ENCODE peak calls at places on chromosomes 7 and 10, in five cellular contexts. N, E, C, F and J are unnamed samples.

GRCh38 chr10:3467052-3467906 is 294.7 kb upstream of the PITRM1 start:
- DNase-seq in C (no peak), N (peak; percentile 73), E (peak; percentile 65), F (peak; percentile 84), J (peak; percentile 56)

GRCh38 chr7:77439572-77439971 is 23.4 kb upstream of the GSAP start:
- DNase-seq in C (no peak), F (peak; percentile 73), E (no peak), N (peak; percentile 37), J (peak; percentile 32)

GRCh38 chr7:2802504-2803341 is 41.4 kb downstream of the GNA12 start:
- DNase-seq in F (peak; percentile 65), C (no peak), E (no peak), N (no peak), J (no peak)

GRCh38 chr7:124032369-124033092 is at the start of gene TMEM229A:
- DNase-seq in C (peak; percentile 57), E (peak; percentile 13), N (peak; percentile 42), F (peak; percentile 68), J (peak; percentile 59)

GRCh38 chr7:41399171-41399570 is 303.7 kb downstream of the INHBA start:
- DNase-seq in E (no peak), C (no peak), F (no peak), N (no peak), J (no peak)

GRCh38 chr10:131928248-131929095 is 27.7 kb downstream of the PPP2R2D start:
- DNase-seq in E (no peak), F (peak; percentile 70), N (no peak), C (no peak), J (no peak)

GRCh38 chr10:114902151-114902550 is 35.8 kb upstream of the TRUB1 start:
- DNase-seq in N (no peak), C (no peak), F (no peak), E (no peak), J (no peak)

GRCh38 chr10:78465456-78465855 is 431.8 kb downstream of the RPS24 start:
- DNase-seq in E (no peak), C (no peak), F (no peak), N (no peak), J (no peak)

GRCh38 chr7:99949645-99950228 is 20.3 kb upstream of the GJC3 start:
- DNase-seq in F (no peak), C (no peak), N (no peak), E (no peak), J (no peak)

GRCh38 chr10:69801094-69801433 is 642 bp upstream of the COL13A1 start:
- DNase-seq in E (no peak), C (peak; percentile 33), N (peak; percentile 55), F (peak; percentile 73), J (peak; percentile 44)

GRCh38 chr10:17181751-17182150 is 19.7 kb downstream of the TRDMT1 start:
- DNase-seq in F (peak; percentile 72), N (no peak), C (no peak), E (no peak), J (no peak)

GRCh38 chr10:61942997-61943457 is 41.5 kb downstream of the ARID5B start:
- DNase-seq in C (no peak), N (no peak), F (no peak), E (no peak), J (no peak)

GRCh38 chr10:124997246-124997790 is 55.4 kb downstream of the ZRANB1 start:
- DNase-seq in N (peak; percentile 4), F (no peak), C (no peak), E (peak; percentile 8), J (no peak)

GRCh38 chr7:129952164-129952652 is 552 bp downstream of the UBE2H start:
- DNase-seq in E (peak; percentile 42), F (peak; percentile 81), C (no peak), N (peak; percentile 70), J (peak; percentile 67)

DNA sequence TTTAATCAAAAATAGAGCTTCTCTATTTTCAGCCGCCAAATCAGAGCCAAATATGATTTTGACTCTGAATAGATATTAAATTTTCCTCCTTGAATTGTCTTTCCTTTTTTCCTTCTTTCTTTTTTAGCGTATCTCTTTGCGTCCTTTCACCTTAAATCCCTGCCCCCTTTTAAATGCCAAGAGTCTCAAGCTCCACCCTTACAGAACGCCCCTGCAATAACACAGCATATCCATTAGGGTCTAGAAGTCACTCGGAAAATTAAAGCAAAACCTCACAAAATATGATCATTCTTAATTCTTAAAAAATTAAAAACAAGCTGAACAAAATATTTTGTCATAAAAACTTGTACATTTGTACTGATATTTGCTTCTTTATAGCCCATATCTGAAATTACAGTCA is 51.3 kb upstream of the GRM8 start:
- DNase-seq in E (no peak), N (no peak), F (no peak), C (no peak), J (no peak)
- H3K9me3 ChIP-seq in E (no peaks in the 10 kb centered on the region), N (no peaks in the 10 kb centered on the region), F (no peaks in the 10 kb centered on the region), C (no peaks in the 10 kb centered on the region), J (no peaks in the 10 kb centered on the region)

GRCh38 chr7:27100601-27101187 is 1.8 kb downstream of the HOXA2 start:
- DNase-seq in E (no peak), F (no peak), C (no peak), N (no peak), J (no peak)
- H3K4me3 ChIP-seq in E (no peak overlapping the region), F (peak overlapping the region; percentile 91), C (no peak overlapping the region), N (peak overlapping the region; percentile 49), J (no peak overlapping the region)

GRCh38 chr7:150959739-150960734 is 18.1 kb downstream of the KCNH2 start:
- DNase-seq in C (no peak), N (no peak), F (no peak), E (no peak), J (no peak)
- H3K27me3 ChIP-seq in C (no peaks in the 10 kb centered on the region), N (peaks cover 15% of the 10 kb centered on the region), F (peaks cover 33% of the 10 kb centered on the region), E (no peaks in the 10 kb centered on the region), J (no peaks in the 10 kb centered on the region)

GRCh38 chr10:29297678-29298077 is 8.8 kb downstream of the LYZL1 start:
- DNase-seq in N (no peak), F (no peak), C (no peak), E (no peak), J (no peak)

GRCh38 chr10:29301359-29301910 is 12.6 kb downstream of the LYZL1 start:
- DNase-seq in C (no peak), E (no peak), F (no peak), N (no peak), J (no peak)

GRCh38 chr10:29295813-29296212 is 6.9 kb downstream of the LYZL1 start:
- DNase-seq in N (no peak), F (no peak), C (no peak), E (no peak), J (no peak)
- H3K9me3 ChIP-seq in N (peaks cover 2% of the 10 kb centered on the region), F (peaks cover 6% of the 10 kb centered on the region), C (no peaks in the 10 kb centered on the region), E (peaks cover 3% of the 10 kb centered on the region), J (no peaks in the 10 kb centered on the region)

GRCh38 chr7:143361552-143362125 is 874 bp downstream of the FAM131B start:
- DNase-seq in C (peak; percentile 24), E (no peak), N (no peak), F (no peak), J (no peak)
- H3K4me3 ChIP-seq in C (peak overlapping the region; percentile 100), E (peak overlapping the region; percentile 50), N (peak overlapping the region; percentile 83), F (peak overlapping the region; percentile 52), J (peak overlapping the region; percentile 8)

DNA sequence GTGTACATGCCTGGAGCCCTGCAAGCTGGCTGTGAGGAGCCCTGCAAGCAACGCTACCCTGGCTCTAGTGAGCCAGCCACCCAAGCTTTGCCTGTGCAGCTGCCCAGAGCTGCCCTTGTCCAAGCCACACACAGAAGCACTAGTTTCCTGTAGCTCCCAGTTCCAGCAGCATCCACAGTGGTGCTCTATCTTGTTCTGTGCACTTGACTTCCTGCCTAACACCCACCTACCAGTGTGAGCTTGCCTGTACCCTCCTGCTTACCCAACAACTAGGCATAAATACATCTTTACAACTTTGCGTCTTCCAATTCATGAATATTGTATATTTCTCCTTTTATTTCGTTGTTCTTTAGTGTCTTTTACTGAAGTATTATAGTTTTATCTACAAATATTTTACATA is 32.2 kb upstream of the ZNF518A start:
- DNase-seq in N (no peak), E (no peak), C (no peak), F (no peak), J (no peak)
- H3K27me3 ChIP-seq in N (peaks cover 100% of the 10 kb centered on the region), E (peaks cover 4% of the 10 kb centered on the region), C (no peaks in the 10 kb centered on the region), F (peaks cover 77% of the 10 kb centered on the region), J (no peaks in the 10 kb centered on the region)

GRCh38 chr7:157715938-157716280 is 379.1 kb downstream of the DNAJB6 start:
- DNase-seq in N (no peak), C (no peak), F (no peak), E (no peak), J (no peak)
- H3K9me3 ChIP-seq in N (no peaks in the 10 kb centered on the region), C (no peaks in the 10 kb centered on the region), F (no peaks in the 10 kb centered on the region), E (no peaks in the 10 kb centered on the region), J (no peaks in the 10 kb centered on the region)